ENCODE peak calls at places on chromosomes 6 and 20, in five cellular contexts. F is mucosa of descending colon, V is T follicular helper cell, T is AG09319, R is ELF-1. G is an unnamed sample.
A peak's percentile ranks its signal among the peaks of the same experiment; 100 is the strongest.

GRCh38 chr6:105911106-105911629 is 175.0 kb upstream of the PRDM1 start:
- DNase-seq in F (no peak), V (no peak), T (no peak), R (no peak), G (no peak)

GRCh38 chr20:59668926-59669325 is 64.6 kb downstream of the PHACTR3 start:
- DNase-seq in F (no peak), V (no peak), T (no peak), R (no peak), G (no peak)

GRCh38 chr6:34524989-34525388 is 31.1 kb downstream of the SPDEF start:
- DNase-seq in F (no peak), V (no peak), T (no peak), R (no peak), G (no peak)

GRCh38 chr20:57794600-57795346 is 85.0 kb upstream of the PMEPA1 start:
- DNase-seq in F (no peak), V (no peak), T (no peak), R (no peak), G (peak; percentile 8)

GRCh38 chr6:112113371-112113770 is 26.0 kb downstream of the FAM229B start:
- DNase-seq in F (no peak), V (no peak), T (no peak), R (no peak), G (no peak)

GRCh38 chr6:2551705-2552104 is 199.0 kb downstream of the MYLK4 start:
- DNase-seq in F (no peak), V (no peak), T (no peak), R (no peak), G (no peak)

GRCh38 chr6:117506180-117506835 is 23.8 kb downstream of the DCBLD1 start:
- DNase-seq in F (no peak), V (no peak), T (no peak), R (peak; percentile 6), G (no peak)

GRCh38 chr6:44698602-44699001 is 311.1 kb downstream of the CDC5L start:
- DNase-seq in F (no peak), V (no peak), T (no peak), R (no peak), G (no peak)

GRCh38 chr20:44425923-44426322 is 49.8 kb upstream of the TTPAL start:
- DNase-seq in F (no peak), V (no peak), T (no peak), R (no peak), G (no peak)

GRCh38 chr6:11273406-11274065 is 41.1 kb upstream of the NEDD9 start:
- DNase-seq in F (peak; percentile 67), V (no peak), T (no peak), R (no peak), G (no peak)

GRCh38 chr20:57770852-57771746 is 61.3 kb upstream of the PMEPA1 start:
- DNase-seq in F (no peak), V (no peak), T (no peak), R (peak; percentile 43), G (no peak)

GRCh38 chr6:22353036-22353560 is 56.3 kb upstream of the PRL start:
- DNase-seq in F (no peak), V (no peak), T (no peak), R (no peak), G (no peak)

GRCh38 chr20:45322952-45323383 is 14.9 kb upstream of the MATN4 start:
- DNase-seq in F (peak; percentile 55), V (no peak), T (no peak), R (peak; percentile 51), G (no peak)

GRCh38 chr6:119818876-119819275 is 469.3 kb upstream of the MAN1A1 start:
- DNase-seq in F (no peak), V (no peak), T (no peak), R (no peak), G (no peak)

GRCh38 chr6:90425161-90425641 is 128.6 kb upstream of the BACH2 start:
- DNase-seq in F (no peak), V (no peak), T (no peak), R (no peak), G (no peak)